ENCODE peak calls at places on chromosomes 3 and 15, in eight cellular contexts. One of them, this sample, is unnamed.

GRCh38 chr15:69156726-69157381 is 3.6 kb upstream of the GLCE start:
- DNase-seq in EH: no peak
- DNase-seq in GM23338: no peak
- DNase-seq in H1: no peak
- DNase-seq in cardiac fibroblast: no peak
- DNase-seq in activated naive CD4-positive, alpha-beta T cell treated with anti-CD3 and anti-CD28 coated beads, Interleukin-2, amount 50 U/mL, for 72 hours: no peak
- DNase-seq in effector CD4-positive, alpha-beta T cell: no peak
- DNase-seq in activated CD4-positive, alpha-beta T cell treated with anti-CD3 and anti-CD28 coated beads, Interleukin-2, amount 10 ng/mL, durations not matched to agents 7 days and 5 days: no peak
- DNase-seq in this sample: no peak

GRCh38 chr3:31132132-31132769 is 237.8 kb upstream of the GADL1 start:
- DNase-seq in EH: peak
- DNase-seq in GM23338: peak
- DNase-seq in H1: no peak
- DNase-seq in cardiac fibroblast: peak
- DNase-seq in activated naive CD4-positive, alpha-beta T cell treated with anti-CD3 and anti-CD28 coated beads, Interleukin-2, amount 50 U/mL, for 72 hours: peak
- DNase-seq in effector CD4-positive, alpha-beta T cell: no peak
- DNase-seq in activated CD4-positive, alpha-beta T cell treated with anti-CD3 and anti-CD28 coated beads, Interleukin-2, amount 10 ng/mL, durations not matched to agents 7 days and 5 days: no peak
- DNase-seq in this sample: peak

GRCh38 chr3:194364652-194365434 is 4.7 kb downstream of the LRRC15 start:
- DNase-seq in EH: peak
- DNase-seq in GM23338: no peak
- DNase-seq in H1: no peak
- DNase-seq in cardiac fibroblast: peak
- DNase-seq in activated naive CD4-positive, alpha-beta T cell treated with anti-CD3 and anti-CD28 coated beads, Interleukin-2, amount 50 U/mL, for 72 hours: no peak
- DNase-seq in effector CD4-positive, alpha-beta T cell: no peak
- DNase-seq in activated CD4-positive, alpha-beta T cell treated with anti-CD3 and anti-CD28 coated beads, Interleukin-2, amount 10 ng/mL, durations not matched to agents 7 days and 5 days: no peak
- DNase-seq in this sample: peak

GRCh38 chr3:108983051-108983450 is 29.4 kb upstream of the GUCA1C start:
- DNase-seq in EH: no peak
- DNase-seq in GM23338: no peak
- DNase-seq in H1: no peak
- DNase-seq in cardiac fibroblast: no peak
- DNase-seq in activated naive CD4-positive, alpha-beta T cell treated with anti-CD3 and anti-CD28 coated beads, Interleukin-2, amount 50 U/mL, for 72 hours: no peak
- DNase-seq in effector CD4-positive, alpha-beta T cell: no peak
- DNase-seq in activated CD4-positive, alpha-beta T cell treated with anti-CD3 and anti-CD28 coated beads, Interleukin-2, amount 10 ng/mL, durations not matched to agents 7 days and 5 days: no peak
- DNase-seq in this sample: no peak

GRCh38 chr15:48084759-48085420 is 35.9 kb upstream of the SLC24A5 start:
- DNase-seq in EH: peak
- DNase-seq in GM23338: peak
- DNase-seq in H1: no peak
- DNase-seq in cardiac fibroblast: peak
- DNase-seq in activated naive CD4-positive, alpha-beta T cell treated with anti-CD3 and anti-CD28 coated beads, Interleukin-2, amount 50 U/mL, for 72 hours: no peak
- DNase-seq in effector CD4-positive, alpha-beta T cell: no peak
- DNase-seq in activated CD4-positive, alpha-beta T cell treated with anti-CD3 and anti-CD28 coated beads, Interleukin-2, amount 10 ng/mL, durations not matched to agents 7 days and 5 days: no peak
- DNase-seq in this sample: peak

GRCh38 chr15:60469893-60470641 is 8.9 kb downstream of the ICE2 start:
- DNase-seq in EH: peak
- DNase-seq in GM23338: no peak
- DNase-seq in H1: no peak
- DNase-seq in cardiac fibroblast: peak
- DNase-seq in activated naive CD4-positive, alpha-beta T cell treated with anti-CD3 and anti-CD28 coated beads, Interleukin-2, amount 50 U/mL, for 72 hours: no peak
- DNase-seq in effector CD4-positive, alpha-beta T cell: no peak
- DNase-seq in activated CD4-positive, alpha-beta T cell treated with anti-CD3 and anti-CD28 coated beads, Interleukin-2, amount 10 ng/mL, durations not matched to agents 7 days and 5 days: no peak
- DNase-seq in this sample: no peak

GRCh38 chr3:39013289-39013688 is 38.5 kb downstream of the SCN11A start:
- DNase-seq in EH: no peak
- DNase-seq in GM23338: peak
- DNase-seq in H1: no peak
- DNase-seq in cardiac fibroblast: peak
- DNase-seq in activated naive CD4-positive, alpha-beta T cell treated with anti-CD3 and anti-CD28 coated beads, Interleukin-2, amount 50 U/mL, for 72 hours: no peak
- DNase-seq in effector CD4-positive, alpha-beta T cell: no peak
- DNase-seq in activated CD4-positive, alpha-beta T cell treated with anti-CD3 and anti-CD28 coated beads, Interleukin-2, amount 10 ng/mL, durations not matched to agents 7 days and 5 days: no peak
- DNase-seq in this sample: peak

GRCh38 chr3:107927361-107928083 is 163.3 kb downstream of the CD47 start:
- DNase-seq in EH: peak
- DNase-seq in GM23338: peak
- DNase-seq in H1: peak
- DNase-seq in cardiac fibroblast: peak
- DNase-seq in activated naive CD4-positive, alpha-beta T cell treated with anti-CD3 and anti-CD28 coated beads, Interleukin-2, amount 50 U/mL, for 72 hours: peak
- DNase-seq in effector CD4-positive, alpha-beta T cell: peak
- DNase-seq in activated CD4-positive, alpha-beta T cell treated with anti-CD3 and anti-CD28 coated beads, Interleukin-2, amount 10 ng/mL, durations not matched to agents 7 days and 5 days: peak
- DNase-seq in this sample: peak

GRCh38 chr3:184259878-184260570 is 1.3 kb downstream of the CAMK2N2 start:
- DNase-seq in EH: peak
- DNase-seq in GM23338: peak
- DNase-seq in H1: peak
- DNase-seq in cardiac fibroblast: peak
- DNase-seq in activated naive CD4-positive, alpha-beta T cell treated with anti-CD3 and anti-CD28 coated beads, Interleukin-2, amount 50 U/mL, for 72 hours: peak
- DNase-seq in effector CD4-positive, alpha-beta T cell: peak
- DNase-seq in activated CD4-positive, alpha-beta T cell treated with anti-CD3 and anti-CD28 coated beads, Interleukin-2, amount 10 ng/mL, durations not matched to agents 7 days and 5 days: peak
- DNase-seq in this sample: no peak

GRCh38 chr3:42526616-42527367 is 24.3 kb downstream of the VIPR1 start:
- DNase-seq in EH: no peak
- DNase-seq in GM23338: peak
- DNase-seq in H1: no peak
- DNase-seq in cardiac fibroblast: no peak
- DNase-seq in activated naive CD4-positive, alpha-beta T cell treated with anti-CD3 and anti-CD28 coated beads, Interleukin-2, amount 50 U/mL, for 72 hours: peak
- DNase-seq in effector CD4-positive, alpha-beta T cell: peak
- DNase-seq in activated CD4-positive, alpha-beta T cell treated with anti-CD3 and anti-CD28 coated beads, Interleukin-2, amount 10 ng/mL, durations not matched to agents 7 days and 5 days: peak
- DNase-seq in this sample: no peak

GRCh38 chr15:70328137-70329115 is 230.7 kb upstream of the TLE3 start:
- DNase-seq in EH: peak
- DNase-seq in GM23338: no peak
- DNase-seq in H1: no peak
- DNase-seq in cardiac fibroblast: peak
- DNase-seq in activated naive CD4-positive, alpha-beta T cell treated with anti-CD3 and anti-CD28 coated beads, Interleukin-2, amount 50 U/mL, for 72 hours: no peak
- DNase-seq in effector CD4-positive, alpha-beta T cell: no peak
- DNase-seq in activated CD4-positive, alpha-beta T cell treated with anti-CD3 and anti-CD28 coated beads, Interleukin-2, amount 10 ng/mL, durations not matched to agents 7 days and 5 days: no peak
- DNase-seq in this sample: peak

GRCh38 chr3:57094606-57095005 is 34.1 kb downstream of the SPATA12 start:
- DNase-seq in EH: peak
- DNase-seq in GM23338: no peak
- DNase-seq in H1: no peak
- DNase-seq in cardiac fibroblast: peak
- DNase-seq in activated naive CD4-positive, alpha-beta T cell treated with anti-CD3 and anti-CD28 coated beads, Interleukin-2, amount 50 U/mL, for 72 hours: no peak
- DNase-seq in effector CD4-positive, alpha-beta T cell: no peak
- DNase-seq in activated CD4-positive, alpha-beta T cell treated with anti-CD3 and anti-CD28 coated beads, Interleukin-2, amount 10 ng/mL, durations not matched to agents 7 days and 5 days: no peak
- DNase-seq in this sample: peak

GRCh38 chr3:53842436-53843194 is 3.6 kb downstream of the CHDH start:
- DNase-seq in EH: peak
- DNase-seq in GM23338: peak
- DNase-seq in H1: peak
- DNase-seq in cardiac fibroblast: peak
- DNase-seq in activated naive CD4-positive, alpha-beta T cell treated with anti-CD3 and anti-CD28 coated beads, Interleukin-2, amount 50 U/mL, for 72 hours: no peak
- DNase-seq in effector CD4-positive, alpha-beta T cell: no peak
- DNase-seq in activated CD4-positive, alpha-beta T cell treated with anti-CD3 and anti-CD28 coated beads, Interleukin-2, amount 10 ng/mL, durations not matched to agents 7 days and 5 days: no peak
- DNase-seq in this sample: peak

GRCh38 chr3:39811561-39811960 is 2.2 kb downstream of the MYRIP start:
- DNase-seq in EH: no peak
- DNase-seq in GM23338: no peak
- DNase-seq in H1: no peak
- DNase-seq in cardiac fibroblast: no peak
- DNase-seq in activated naive CD4-positive, alpha-beta T cell treated with anti-CD3 and anti-CD28 coated beads, Interleukin-2, amount 50 U/mL, for 72 hours: no peak
- DNase-seq in effector CD4-positive, alpha-beta T cell: no peak
- DNase-seq in activated CD4-positive, alpha-beta T cell treated with anti-CD3 and anti-CD28 coated beads, Interleukin-2, amount 10 ng/mL, durations not matched to agents 7 days and 5 days: no peak
- DNase-seq in this sample: no peak

GRCh38 chr3:192850501-192850981 is 67.1 kb downstream of the MB21D2 start:
- DNase-seq in EH: peak
- DNase-seq in GM23338: no peak
- DNase-seq in H1: no peak
- DNase-seq in cardiac fibroblast: no peak
- DNase-seq in activated naive CD4-positive, alpha-beta T cell treated with anti-CD3 and anti-CD28 coated beads, Interleukin-2, amount 50 U/mL, for 72 hours: peak
- DNase-seq in effector CD4-positive, alpha-beta T cell: no peak
- DNase-seq in activated CD4-positive, alpha-beta T cell treated with anti-CD3 and anti-CD28 coated beads, Interleukin-2, amount 10 ng/mL, durations not matched to agents 7 days and 5 days: peak
- DNase-seq in this sample: peak

GRCh38 chr3:127536818-127537810 is 53.4 kb downstream of the TPRA1 start:
- DNase-seq in EH: no peak
- DNase-seq in GM23338: peak
- DNase-seq in H1: no peak
- DNase-seq in cardiac fibroblast: no peak
- DNase-seq in activated naive CD4-positive, alpha-beta T cell treated with anti-CD3 and anti-CD28 coated beads, Interleukin-2, amount 50 U/mL, for 72 hours: no peak
- DNase-seq in effector CD4-positive, alpha-beta T cell: no peak
- DNase-seq in activated CD4-positive, alpha-beta T cell treated with anti-CD3 and anti-CD28 coated beads, Interleukin-2, amount 10 ng/mL, durations not matched to agents 7 days and 5 days: no peak
- DNase-seq in this sample: no peak

GRCh38 chr15:66848666-66849392 is 146.8 kb downstream of the SMAD6 start:
- DNase-seq in EH: no peak
- DNase-seq in GM23338: no peak
- DNase-seq in H1: no peak
- DNase-seq in cardiac fibroblast: no peak
- DNase-seq in activated naive CD4-positive, alpha-beta T cell treated with anti-CD3 and anti-CD28 coated beads, Interleukin-2, amount 50 U/mL, for 72 hours: no peak
- DNase-seq in effector CD4-positive, alpha-beta T cell: no peak
- DNase-seq in activated CD4-positive, alpha-beta T cell treated with anti-CD3 and anti-CD28 coated beads, Interleukin-2, amount 10 ng/mL, durations not matched to agents 7 days and 5 days: no peak
- DNase-seq in this sample: no peak

GRCh38 chr15:69762373-69763148 is 309.9 kb downstream of the RPLP1 start:
- DNase-seq in EH: no peak
- DNase-seq in GM23338: peak
- DNase-seq in H1: no peak
- DNase-seq in cardiac fibroblast: peak
- DNase-seq in activated naive CD4-positive, alpha-beta T cell treated with anti-CD3 and anti-CD28 coated beads, Interleukin-2, amount 50 U/mL, for 72 hours: no peak
- DNase-seq in effector CD4-positive, alpha-beta T cell: no peak
- DNase-seq in activated CD4-positive, alpha-beta T cell treated with anti-CD3 and anti-CD28 coated beads, Interleukin-2, amount 10 ng/mL, durations not matched to agents 7 days and 5 days: no peak
- DNase-seq in this sample: no peak

GRCh38 chr3:64179249-64179648 is 46.0 kb downstream of the PRICKLE2 start:
- DNase-seq in EH: no peak
- DNase-seq in GM23338: no peak
- DNase-seq in H1: no peak
- DNase-seq in cardiac fibroblast: no peak
- DNase-seq in activated naive CD4-positive, alpha-beta T cell treated with anti-CD3 and anti-CD28 coated beads, Interleukin-2, amount 50 U/mL, for 72 hours: no peak
- DNase-seq in effector CD4-positive, alpha-beta T cell: no peak
- DNase-seq in activated CD4-positive, alpha-beta T cell treated with anti-CD3 and anti-CD28 coated beads, Interleukin-2, amount 10 ng/mL, durations not matched to agents 7 days and 5 days: no peak
- DNase-seq in this sample: no peak

GRCh38 chr3:143644370-143645089 is 203.7 kb downstream of the SLC9A9 start:
- DNase-seq in EH: peak
- DNase-seq in GM23338: peak
- DNase-seq in H1: peak
- DNase-seq in cardiac fibroblast: peak
- DNase-seq in activated naive CD4-positive, alpha-beta T cell treated with anti-CD3 and anti-CD28 coated beads, Interleukin-2, amount 50 U/mL, for 72 hours: peak
- DNase-seq in effector CD4-positive, alpha-beta T cell: no peak
- DNase-seq in activated CD4-positive, alpha-beta T cell treated with anti-CD3 and anti-CD28 coated beads, Interleukin-2, amount 10 ng/mL, durations not matched to agents 7 days and 5 days: peak
- DNase-seq in this sample: peak

GRCh38 chr3:37505415-37505814 is 331.0 kb upstream of the LRRFIP2 start:
- DNase-seq in EH: no peak
- DNase-seq in GM23338: no peak
- DNase-seq in H1: no peak
- DNase-seq in cardiac fibroblast: no peak
- DNase-seq in activated naive CD4-positive, alpha-beta T cell treated with anti-CD3 and anti-CD28 coated beads, Interleukin-2, amount 50 U/mL, for 72 hours: no peak
- DNase-seq in effector CD4-positive, alpha-beta T cell: no peak
- DNase-seq in activated CD4-positive, alpha-beta T cell treated with anti-CD3 and anti-CD28 coated beads, Interleukin-2, amount 10 ng/mL, durations not matched to agents 7 days and 5 days: no peak
- DNase-seq in this sample: no peak

GRCh38 chr15:29613951-29614382 is 208.3 kb downstream of the TJP1 start:
- DNase-seq in EH: no peak
- DNase-seq in GM23338: peak
- DNase-seq in H1: peak
- DNase-seq in cardiac fibroblast: no peak
- DNase-seq in activated naive CD4-positive, alpha-beta T cell treated with anti-CD3 and anti-CD28 coated beads, Interleukin-2, amount 50 U/mL, for 72 hours: no peak
- DNase-seq in effector CD4-positive, alpha-beta T cell: no peak
- DNase-seq in activated CD4-positive, alpha-beta T cell treated with anti-CD3 and anti-CD28 coated beads, Interleukin-2, amount 10 ng/mL, durations not matched to agents 7 days and 5 days: no peak
- DNase-seq in this sample: no peak

GRCh38 chr15:23370578-23370977 is 16.0 kb downstream of the GOLGA8S start:
- DNase-seq in EH: no peak
- DNase-seq in GM23338: no peak
- DNase-seq in H1: no peak
- DNase-seq in cardiac fibroblast: no peak
- DNase-seq in activated naive CD4-positive, alpha-beta T cell treated with anti-CD3 and anti-CD28 coated beads, Interleukin-2, amount 50 U/mL, for 72 hours: no peak
- DNase-seq in effector CD4-positive, alpha-beta T cell: no peak
- DNase-seq in activated CD4-positive, alpha-beta T cell treated with anti-CD3 and anti-CD28 coated beads, Interleukin-2, amount 10 ng/mL, durations not matched to agents 7 days and 5 days: no peak
- DNase-seq in this sample: no peak

GRCh38 chr3:107441617-107442016 is 64.4 kb downstream of the CCDC54 start:
- DNase-seq in EH: peak
- DNase-seq in GM23338: peak
- DNase-seq in H1: no peak
- DNase-seq in cardiac fibroblast: no peak
- DNase-seq in activated naive CD4-positive, alpha-beta T cell treated with anti-CD3 and anti-CD28 coated beads, Interleukin-2, amount 50 U/mL, for 72 hours: no peak
- DNase-seq in effector CD4-positive, alpha-beta T cell: no peak
- DNase-seq in activated CD4-positive, alpha-beta T cell treated with anti-CD3 and anti-CD28 coated beads, Interleukin-2, amount 10 ng/mL, durations not matched to agents 7 days and 5 days: no peak
- DNase-seq in this sample: peak

GRCh38 chr15:71826196-71826595 is 15.8 kb downstream of the NR2E3 start:
- DNase-seq in EH: no peak
- DNase-seq in GM23338: peak
- DNase-seq in H1: no peak
- DNase-seq in cardiac fibroblast: no peak
- DNase-seq in activated naive CD4-positive, alpha-beta T cell treated with anti-CD3 and anti-CD28 coated beads, Interleukin-2, amount 50 U/mL, for 72 hours: no peak
- DNase-seq in effector CD4-positive, alpha-beta T cell: no peak
- DNase-seq in activated CD4-positive, alpha-beta T cell treated with anti-CD3 and anti-CD28 coated beads, Interleukin-2, amount 10 ng/mL, durations not matched to agents 7 days and 5 days: no peak
- DNase-seq in this sample: no peak

GRCh38 chr3:115927210-115927609 is 303.9 kb downstream of the GAP43 start:
- DNase-seq in EH: no peak
- DNase-seq in GM23338: no peak
- DNase-seq in H1: no peak
- DNase-seq in cardiac fibroblast: no peak
- DNase-seq in activated naive CD4-positive, alpha-beta T cell treated with anti-CD3 and anti-CD28 coated beads, Interleukin-2, amount 50 U/mL, for 72 hours: no peak
- DNase-seq in effector CD4-positive, alpha-beta T cell: no peak
- DNase-seq in activated CD4-positive, alpha-beta T cell treated with anti-CD3 and anti-CD28 coated beads, Interleukin-2, amount 10 ng/mL, durations not matched to agents 7 days and 5 days: no peak
- DNase-seq in this sample: no peak

GRCh38 chr3:182465301-182466185 is 327.8 kb upstream of the ATP11B start:
- DNase-seq in EH: no peak
- DNase-seq in GM23338: no peak
- DNase-seq in H1: no peak
- DNase-seq in cardiac fibroblast: no peak
- DNase-seq in activated naive CD4-positive, alpha-beta T cell treated with anti-CD3 and anti-CD28 coated beads, Interleukin-2, amount 50 U/mL, for 72 hours: no peak
- DNase-seq in effector CD4-positive, alpha-beta T cell: no peak
- DNase-seq in activated CD4-positive, alpha-beta T cell treated with anti-CD3 and anti-CD28 coated beads, Interleukin-2, amount 10 ng/mL, durations not matched to agents 7 days and 5 days: no peak
- DNase-seq in this sample: no peak

GRCh38 chr3:161498259-161498921 is 1.8 kb downstream of the OTOL1 start:
- DNase-seq in EH: no peak
- DNase-seq in GM23338: peak
- DNase-seq in H1: no peak
- DNase-seq in cardiac fibroblast: no peak
- DNase-seq in activated naive CD4-positive, alpha-beta T cell treated with anti-CD3 and anti-CD28 coated beads, Interleukin-2, amount 50 U/mL, for 72 hours: no peak
- DNase-seq in effector CD4-positive, alpha-beta T cell: no peak
- DNase-seq in activated CD4-positive, alpha-beta T cell treated with anti-CD3 and anti-CD28 coated beads, Interleukin-2, amount 10 ng/mL, durations not matched to agents 7 days and 5 days: no peak
- DNase-seq in this sample: no peak

GRCh38 chr3:100412897-100413590 is 11.7 kb downstream of the LNP1 start:
- DNase-seq in EH: no peak
- DNase-seq in GM23338: no peak
- DNase-seq in H1: no peak
- DNase-seq in cardiac fibroblast: no peak
- DNase-seq in activated naive CD4-positive, alpha-beta T cell treated with anti-CD3 and anti-CD28 coated beads, Interleukin-2, amount 50 U/mL, for 72 hours: no peak
- DNase-seq in effector CD4-positive, alpha-beta T cell: no peak
- DNase-seq in activated CD4-positive, alpha-beta T cell treated with anti-CD3 and anti-CD28 coated beads, Interleukin-2, amount 10 ng/mL, durations not matched to agents 7 days and 5 days: no peak
- DNase-seq in this sample: no peak

This sample was measured in fibroblast of mammary gland.